ENCODE peak calls at places on chromosomes 11 and 22, in five cellular contexts. C is tibial nerve, G is upper lobe of right lung, F is AG10803, D is kidney epithelial cell. Z is an unnamed sample.

GRCh38 chr11:110710520-110711381 is 1.5 kb downstream of the ARHGAP20 start:
- DNase-seq in C (peak), G (peak), F (no peak), D (no peak), Z (no peak)

GRCh38 chr11:70142171-70142875 is 60.8 kb upstream of the FADD start:
- DNase-seq in C (no peak), G (no peak), F (no peak), D (no peak), Z (no peak)

GRCh38 chr11:72704028-72704782 is 30.0 kb upstream of the PDE2A start:
- DNase-seq in C (no peak), G (peak), F (no peak), D (no peak), Z (no peak)

GRCh38 chr11:134559617-134559992 is 147.6 kb upstream of the B3GAT1 start:
- DNase-seq in C (no peak), G (peak), F (no peak), D (no peak), Z (no peak)

GRCh38 chr11:75553889-75554257 is 8.2 kb upstream of the SERPINH1 start:
- DNase-seq in C (peak), G (no peak), F (no peak), D (no peak), Z (no peak)

GRCh38 chr11:114180301-114181055 is 115.7 kb upstream of the NNMT start:
- DNase-seq in C (no peak), G (peak), F (no peak), D (no peak), Z (no peak)

GRCh38 chr11:57248780-57249383 is 11.8 kb upstream of the APLNR start:
- DNase-seq in C (peak), G (no peak), F (peak), D (no peak), Z (no peak)

GRCh38 chr22:46171940-46172339 is 21.6 kb downstream of the PPARA start:
- DNase-seq in C (no peak), G (no peak), F (peak), D (no peak), Z (peak)

GRCh38 chr11:112525270-112525669 is 264.6 kb upstream of the PLET1 start:
- DNase-seq in C (no peak), G (no peak), F (peak), D (no peak), Z (no peak)

GRCh38 chr22:29491012-29491411 is 11.0 kb downstream of the NEFH start:
- DNase-seq in C (no peak), G (no peak), F (no peak), D (no peak), Z (no peak)

GRCh38 chr11:81772161-81772560 is 961.5 kb downstream of the FAM181B start:
- DNase-seq in C (no peak), G (no peak), F (peak), D (no peak), Z (no peak)

GRCh38 chr11:60130496-60130895 is 42.0 kb downstream of the MS4A2 start:
- DNase-seq in C (no peak), G (no peak), F (no peak), D (no peak), Z (no peak)

GRCh38 chr11:504053-504993 is 2.7 kb downstream of the RNH1 start:
- DNase-seq in C (no peak), G (peak), F (peak), D (no peak), Z (no peak)

GRCh38 chr22:47111626-47112373 is 349.4 kb downstream of the TBC1D22A start:
- DNase-seq in C (no peak), G (no peak), F (no peak), D (no peak), Z (no peak)

GRCh38 chr22:17706451-17706900 is 67.8 kb downstream of the BID start:
- DNase-seq in C (peak), G (no peak), F (peak), D (peak), Z (peak)

GRCh38 chr11:71059662-71060061 is 192.7 kb downstream of the SHANK2 start:
- DNase-seq in C (no peak), G (no peak), F (no peak), D (no peak), Z (no peak)

GRCh38 chr11:111155021-111155420 is 90.5 kb upstream of the POU2AF2 start:
- DNase-seq in C (no peak), G (no peak), F (no peak), D (no peak), Z (no peak)

GRCh38 chr22:35357883-35358621 is 22.8 kb upstream of the HMOX1 start:
- DNase-seq in C (no peak), G (no peak), F (peak), D (peak), Z (no peak)

GRCh38 chr11:9759519-9760179 is 95.8 kb downstream of the SWAP70 start:
- DNase-seq in C (peak), G (peak), F (peak), D (peak), Z (peak)

GRCh38 chr11:88292156-88292844 is 45.2 kb downstream of the CTSC start:
- DNase-seq in C (no peak), G (no peak), F (no peak), D (no peak), Z (no peak)

GRCh38 chr11:44982496-44983062 is 31.9 kb upstream of the TP53I11 start:
- DNase-seq in C (no peak), G (no peak), F (no peak), D (no peak), Z (no peak)

GRCh38 chr22:46180370-46181137 is 30.2 kb downstream of the PPARA start:
- DNase-seq in C (no peak), G (no peak), F (no peak), D (no peak), Z (no peak)

GRCh38 chr11:78419327-78419726 is 1.7 kb upstream of the GAB2 start:
- DNase-seq in C (no peak), G (no peak), F (peak), D (peak), Z (peak)

GRCh38 chr22:27377501-27377900 is 424.1 kb downstream of the MN1 start:
- DNase-seq in C (no peak), G (no peak), F (no peak), D (no peak), Z (no peak)

GRCh38 chr11:119048644-119049043 is 8.4 kb downstream of the HYOU1 start:
- DNase-seq in C (no peak), G (no peak), F (no peak), D (no peak), Z (no peak)

GRCh38 chr11:77884186-77884828 is 63.4 kb downstream of the AAMDC start:
- DNase-seq in C (no peak), G (no peak), F (peak), D (no peak), Z (peak)

GRCh38 chr11:125057370-125058060 is 5.6 kb upstream of the SLC37A2 start:
- DNase-seq in C (no peak), G (no peak), F (no peak), D (no peak), Z (no peak)

DNA sequence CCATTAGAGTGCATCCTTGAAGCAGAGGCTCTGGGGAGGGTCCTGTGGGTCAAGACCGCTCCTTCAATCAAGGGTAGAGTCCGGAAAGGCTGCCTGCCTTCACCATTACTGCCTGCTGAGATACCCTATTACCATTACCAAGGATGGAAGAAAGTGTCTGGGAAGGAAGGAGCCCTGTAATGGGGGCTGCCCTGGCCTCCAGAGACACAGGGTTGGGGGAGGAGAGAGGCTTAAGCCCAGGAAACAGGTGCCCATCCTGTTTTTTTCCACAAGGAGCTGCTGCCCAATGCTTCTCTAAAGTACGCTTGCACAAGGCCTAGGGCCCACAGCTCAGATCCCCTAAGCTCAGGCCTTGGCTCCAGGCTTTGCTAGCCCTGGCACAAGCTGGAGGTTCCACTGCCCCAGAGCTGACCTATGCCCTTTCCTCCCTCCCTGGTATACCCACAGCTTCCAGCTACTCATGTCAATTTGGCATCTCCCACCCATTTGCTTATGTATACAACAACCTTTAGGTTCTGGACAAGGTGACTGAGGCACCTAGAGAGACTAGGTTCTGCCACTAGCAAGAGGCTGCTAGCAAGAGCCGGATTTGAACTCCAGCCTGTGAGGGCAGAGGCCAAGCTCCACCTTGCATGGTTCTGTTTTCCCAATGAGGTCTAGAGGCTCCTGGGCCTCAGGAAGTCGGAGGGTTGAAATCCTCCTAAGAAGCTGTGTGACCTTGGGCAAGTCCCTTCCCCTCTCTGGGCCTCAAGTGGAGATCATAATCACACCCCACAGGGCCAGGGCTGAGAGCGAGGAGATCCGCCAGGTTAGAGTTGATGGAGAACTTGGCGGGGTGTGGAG is 1.5 kb upstream of the PLCB3 start:
- DNase-seq in C (no peak), G (no peak), F (no peak), D (no peak), Z (no peak)
- H3K4me3 ChIP-seq in C (no peak), G (no peak), F (no peak), D (no peak), Z (no peak)

GRCh38 chr11:117928818-117929567 is at the start of gene TMPRSS13:
- DNase-seq in C (no peak), G (peak), F (no peak), D (no peak), Z (no peak)
- TF ChIP-seq CTCF in C (no peak), G (no peak), F (no peak), D (no peak), Z (no peak)

GRCh38 chr11:2167141-2168045 is 4.2 kb downstream of the TH start:
- DNase-seq in C (no peak), G (no peak), F (no peak), D (no peak), Z (no peak)
- H3K4me3 ChIP-seq in C (no peak), G (no peak), F (no peak), D (no peak), Z (no peak)

GRCh38 chr22:40479126-40479800 is 108.9 kb downstream of the SGSM3 start:
- DNase-seq in C (no peak), G (no peak), F (no peak), D (no peak), Z (no peak)
- TF ChIP-seq CTCF in C (no peak), G (no peak), F (no peak), D (no peak), Z (no peak)

GRCh38 chr11:16204261-16204660 is 152.1 kb downstream of the SOX6 start:
- DNase-seq in C (no peak), G (no peak), F (no peak), D (no peak), Z (no peak)
- H3K4me3 ChIP-seq in C (no peak), G (no peak), F (no peak), D (no peak), Z (no peak)

DNA sequence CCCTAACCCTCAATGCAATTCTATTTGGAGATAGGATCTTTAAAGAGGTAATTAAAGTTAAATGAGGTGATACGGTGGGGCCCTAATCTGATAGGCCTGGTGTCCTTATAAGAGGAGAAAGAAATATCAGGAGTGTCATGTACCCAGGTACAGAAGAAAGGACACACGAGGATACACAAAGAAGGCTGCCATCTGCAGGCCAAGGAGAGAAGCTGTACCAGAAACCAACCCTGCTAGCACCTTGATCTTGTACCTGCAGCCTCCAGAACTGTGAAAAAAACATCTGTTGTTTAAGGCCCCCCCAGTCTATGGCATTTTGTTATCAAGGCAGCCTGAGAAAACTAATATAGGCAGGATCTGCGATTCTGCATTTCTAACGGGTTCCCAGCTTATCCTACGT is 44.2 kb downstream of the FBXO7 start:
- DNase-seq in C (no peak), G (no peak), F (no peak), D (no peak), Z (no peak)
- TF ChIP-seq CTCF in C (no peak), G (peak), F (peak), D (peak), Z (peak)

DNA sequence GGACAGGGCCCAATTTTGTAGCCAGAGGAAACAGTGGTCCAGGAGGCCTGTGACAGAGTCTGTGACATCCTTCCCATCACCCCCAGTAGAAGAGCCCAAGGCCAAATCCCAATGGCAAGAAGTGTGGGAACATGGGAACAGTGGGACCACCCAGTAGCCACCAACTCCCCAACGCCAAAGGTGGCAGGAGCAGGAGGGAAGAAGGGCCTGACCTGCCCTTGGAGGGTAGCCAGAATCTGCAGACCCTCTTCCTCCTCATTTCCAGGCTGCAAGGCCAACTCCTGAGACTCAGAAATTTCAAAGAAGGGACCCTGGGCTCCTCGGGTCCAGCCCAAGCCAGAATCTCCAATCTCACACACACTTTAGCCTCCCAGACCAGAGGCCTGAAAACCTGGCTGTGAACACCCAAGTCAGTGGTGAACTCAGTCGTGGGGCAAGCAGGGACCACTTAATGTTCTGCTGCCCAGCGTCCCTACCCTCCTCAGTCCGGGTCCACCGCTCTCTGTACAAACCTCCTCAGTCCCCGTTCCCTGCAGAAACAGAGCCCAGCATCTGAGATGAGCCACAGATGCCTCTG is 6.2 kb downstream of the RAB3IL1 start:
- DNase-seq in C (no peak), G (no peak), F (no peak), D (no peak), Z (no peak)
- H3K4me3 ChIP-seq in C (no peak), G (no peak), F (no peak), D (no peak), Z (no peak)

GRCh38 chr11:47249378-47249715 is 733 bp upstream of the ACP2 start:
- DNase-seq in C (no peak), G (no peak), F (no peak), D (no peak), Z (no peak)

GRCh38 chr11:47251751-47252150 is 3.1 kb upstream of the ACP2 start:
- DNase-seq in C (no peak), G (no peak), F (no peak), D (no peak), Z (no peak)

GRCh38 chr11:47248304-47248663 is 330 bp downstream of the ACP2 start:
- DNase-seq in C (no peak), G (no peak), F (peak), D (no peak), Z (no peak)

GRCh38 chr11:47247502-47247901 is 1.1 kb downstream of the ACP2 start:
- DNase-seq in C (no peak), G (no peak), F (no peak), D (no peak), Z (no peak)

GRCh38 chr11:47248664-47249377 is at the start of gene ACP2:
- DNase-seq in C (peak), G (peak), F (peak), D (no peak), Z (no peak)
- TF ChIP-seq CTCF in C (no peak), G (peak), F (peak), D (peak), Z (peak)